ENCODE peak calls at places on chromosomes 13 and 19, in eight cellular contexts. A is CD8-positive, alpha-beta T cell; E is IMR-90; H is Panc1; Y is heart left ventricle; X is endothelial cell of umbilical vein; F is cardiac muscle cell; Z is ovary. M is an unnamed sample.

GRCh38 chr19:34320277-34320676 is 44.7 kb upstream of the GPI start:
- DNase-seq in X (peak; percentile 60), Z (no peak), E (no peak), F (no peak), Y (no peak), H (no peak), A (no peak), M (no peak)

GRCh38 chr13:80989241-80989640 is 648.3 kb upstream of the SPRY2 start:
- DNase-seq in X (no peak), Z (no peak), A (no peak), F (no peak), Y (no peak), H (no peak), E (no peak), M (no peak)

GRCh38 chr13:89520468-89520867 is 1827.0 kb upstream of the MIR17HG start:
- DNase-seq in F (no peak), H (no peak), X (no peak), Y (no peak), A (no peak), E (no peak), Z (no peak), M (no peak)

GRCh38 chr19:6034512-6034911 is 56.6 kb upstream of the RANBP3 start:
- DNase-seq in Y (no peak), F (no peak), H (no peak), A (no peak), E (no peak), X (no peak), Z (no peak), M (peak; percentile 9)

GRCh38 chr13:40192516-40193257 is 473.8 kb downstream of the FOXO1 start:
- DNase-seq in X (no peak), F (no peak), E (no peak), H (no peak), Z (no peak), A (no peak), Y (no peak), M (no peak)

GRCh38 chr13:73195091-73195490 is 136.3 kb downstream of the KLF5 start:
- DNase-seq in A (no peak), H (no peak), Y (no peak), E (no peak), F (no peak), Z (no peak), X (no peak), M (no peak)

GRCh38 chr19:45234089-45234869 is 10.9 kb downstream of the EXOC3L2 start:
- DNase-seq in Z (no peak), F (no peak), A (no peak), H (no peak), Y (no peak), E (no peak), X (no peak), M (no peak)

GRCh38 chr13:27076411-27076810 is 95.2 kb downstream of the USP12 start:
- DNase-seq in X (no peak), E (peak; percentile 41), Y (no peak), H (no peak), Z (no peak), F (peak; percentile 74), A (no peak), M (no peak)

GRCh38 chr13:28022848-28023518 is 34.5 kb upstream of the URAD start:
- DNase-seq in H (no peak), X (no peak), F (peak; percentile 13), A (no peak), Z (no peak), Y (no peak), E (peak; percentile 46), M (no peak)

GRCh38 chr13:70473912-70474311 is 365.7 kb upstream of the KLHL1 start:
- DNase-seq in Y (no peak), A (no peak), H (no peak), F (no peak), X (no peak), Z (no peak), E (no peak), M (no peak)

GRCh38 chr19:15195381-15195964 is 5.3 kb downstream of the NOTCH3 start:
- DNase-seq in Z (peak; percentile 56), H (no peak), F (peak; percentile 62), A (peak; percentile 37), Y (peak; percentile 78), X (no peak), E (peak; percentile 61), M (peak; percentile 96)

GRCh38 chr19:3708207-3708931 is at the start of gene TJP3:
- DNase-seq in Z (no peak), A (no peak), H (no peak), Y (no peak), F (peak; percentile 25), E (peak; percentile 39), X (no peak), M (no peak)

GRCh38 chr19:48683349-48683748 is 10.5 kb upstream of the NTN5 start:
- DNase-seq in H (no peak), Z (peak; percentile 43), F (peak; percentile 65), X (peak; percentile 73), E (peak; percentile 19), A (peak; percentile 44), Y (peak; percentile 85), M (no peak)

GRCh38 chr19:53511933-53512374 is 26.0 kb upstream of the ZNF331 start:
- DNase-seq in F (peak; percentile 69), Y (no peak), Z (peak; percentile 68), X (peak; percentile 57), E (peak; percentile 65), H (peak; percentile 20), A (peak; percentile 52), M (no peak)
- TF ChIP-seq CTCF in F (peak; percentile 72), Y (peak; percentile 60), Z (no peak), X (peak; percentile 82), E (peak; percentile 66), H (peak; percentile 95), A (peak; percentile 60), M (peak; percentile 41)

DNA sequence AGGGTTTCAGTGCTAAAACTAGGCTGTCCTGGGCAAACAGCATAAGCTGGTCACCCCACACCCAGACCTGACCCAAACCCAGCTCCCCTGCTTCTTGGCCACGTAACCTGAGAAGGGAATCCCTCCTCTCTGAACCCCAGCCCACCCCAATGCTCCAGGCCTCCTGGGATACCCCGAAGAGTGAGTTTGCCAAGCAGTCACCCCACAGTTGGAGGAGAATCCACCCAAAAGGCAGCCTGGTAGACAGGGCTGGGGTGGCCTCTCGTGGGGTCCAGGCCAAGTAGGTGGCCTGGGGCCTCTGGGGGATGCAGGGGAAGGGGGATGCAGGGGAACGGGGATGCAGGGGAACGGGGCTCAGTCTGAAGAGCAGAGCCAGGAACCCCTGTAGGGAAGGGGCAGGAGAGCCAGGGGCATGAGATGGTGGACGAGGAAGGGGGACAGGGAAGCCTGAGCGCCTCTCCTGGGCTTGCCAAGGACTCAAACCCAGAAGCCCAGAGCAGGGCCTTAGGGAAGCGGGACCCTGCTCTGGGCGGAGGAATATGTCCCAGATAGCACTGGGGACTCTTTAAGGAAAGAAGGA is 2.8 kb downstream of the PPP1R12C start:
- DNase-seq in X (no peak), H (no peak), Z (no peak), E (no peak), Y (no peak), A (no peak), F (no peak), M (no peak)
- H3K4me3 ChIP-seq in X (no peak overlapping the region), H (no peak overlapping the region), Z (no peak overlapping the region), E (no peak overlapping the region), Y (peak overlapping the region; percentile 93), A (no peak overlapping the region), F (no peak overlapping the region), M (peak overlapping the region; percentile 97)

GRCh38 chr13:112965573-112966115 is 3.4 kb upstream of the MCF2L start:
- DNase-seq in F (no peak), E (no peak), A (no peak), H (no peak), X (no peak), Y (peak; percentile 47), Z (no peak), M (no peak)
- H3K27ac ChIP-seq in F (no peak overlapping the region), E (no peak overlapping the region), A (no peak overlapping the region), H (no peak overlapping the region), X (no peak overlapping the region), Y (peak overlapping the region; percentile 62), Z (no peak overlapping the region), M (no peak overlapping the region)

DNA sequence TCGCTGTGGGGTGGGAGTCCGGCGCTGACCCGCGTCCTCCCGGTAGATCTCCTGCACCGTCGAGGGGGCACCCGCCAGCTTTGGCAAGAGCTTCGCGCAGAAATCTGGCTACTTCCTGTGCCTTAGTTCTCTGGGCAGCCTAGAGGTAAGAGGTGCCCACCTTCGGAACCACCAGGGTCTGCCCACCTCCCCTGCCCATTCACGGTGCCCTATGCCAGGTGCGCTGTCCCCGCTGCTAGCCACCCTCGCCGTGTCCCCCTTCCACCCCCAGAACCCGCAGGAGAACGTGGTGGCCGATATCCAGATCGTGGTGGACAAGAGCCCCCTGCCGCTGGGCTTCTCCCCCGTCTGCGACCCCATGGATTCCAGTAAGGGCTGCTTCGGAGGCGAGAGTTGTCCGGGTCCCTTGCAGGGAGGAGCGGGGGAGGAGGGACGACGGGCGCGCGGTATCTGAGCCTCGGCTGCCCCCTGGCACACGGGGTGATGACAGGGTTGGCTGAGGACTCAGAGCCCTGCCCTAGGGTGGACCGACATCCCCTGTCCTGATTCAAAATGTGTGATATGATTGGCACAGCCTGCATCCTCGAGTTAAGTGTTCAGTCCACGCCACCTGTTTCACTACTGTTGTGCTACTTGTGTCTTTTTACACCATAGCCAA is 549 bp downstream of the MVB12A start:
- DNase-seq in A (peak; percentile 21), Z (peak; percentile 64), F (peak; percentile 24), E (no peak), H (no peak), Y (no peak), X (peak; percentile 67), M (no peak)
- TF ChIP-seq CTCF in A (no peak), Z (no peak), F (peak; percentile 4), E (no peak), H (no peak), Y (no peak), X (peak; percentile 39), M (no peak)